ENCODE peak calls at places on chromosome 4, in seven cellular contexts. One of them, this sample, is unnamed.

GRCh38 chr4:184472540-184473264 is 1.6 kb downstream of the IRF2 start:
- DNase-seq in HepG2: peak
- DNase-seq in K562: peak
- DNase-seq in H1: no peak
- DNase-seq in GM12892: peak
- DNase-seq in GM12878: no peak
- DNase-seq in GM12891: peak
- DNase-seq in this sample: peak

GRCh38 chr4:139841464-139842195 is 176.0 kb downstream of the MGST2 start:
- DNase-seq in GM12878: no peak
- DNase-seq in GM12891: no peak
- DNase-seq in H1: no peak
- DNase-seq in HepG2: peak
- DNase-seq in K562: peak
- DNase-seq in GM12892: no peak
- DNase-seq in this sample: no peak

GRCh38 chr4:69239092-69239491 is 24.5 kb upstream of the UGT2B11 start:
- DNase-seq in H1: no peak
- DNase-seq in K562: no peak
- DNase-seq in GM12892: no peak
- DNase-seq in GM12891: no peak
- DNase-seq in GM12878: no peak
- DNase-seq in HepG2: no peak
- DNase-seq in this sample: no peak

GRCh38 chr4:41438564-41438963 is 99.4 kb upstream of the LIMCH1 start:
- DNase-seq in GM12891: no peak
- DNase-seq in GM12892: no peak
- DNase-seq in HepG2: no peak
- DNase-seq in GM12878: no peak
- DNase-seq in K562: no peak
- DNase-seq in H1: no peak
- DNase-seq in this sample: no peak

GRCh38 chr4:171880136-171880535 is 66.9 kb downstream of the GALNTL6 start:
- DNase-seq in K562: no peak
- DNase-seq in GM12892: no peak
- DNase-seq in H1: no peak
- DNase-seq in GM12891: no peak
- DNase-seq in HepG2: no peak
- DNase-seq in GM12878: no peak
- DNase-seq in this sample: no peak

GRCh38 chr4:40976343-40976742 is 226.6 kb downstream of the NSUN7 start:
- DNase-seq in GM12892: no peak
- DNase-seq in GM12878: no peak
- DNase-seq in H1: no peak
- DNase-seq in K562: peak
- DNase-seq in HepG2: peak
- DNase-seq in GM12891: no peak
- DNase-seq in this sample: peak

GRCh38 chr4:104334410-104334809 is 160.3 kb downstream of the CXXC4 start:
- DNase-seq in HepG2: no peak
- DNase-seq in GM12891: no peak
- DNase-seq in K562: no peak
- DNase-seq in GM12878: no peak
- DNase-seq in GM12892: no peak
- DNase-seq in H1: no peak
- DNase-seq in this sample: no peak

GRCh38 chr4:103786014-103786413 is 66.2 kb upstream of the TACR3 start:
- DNase-seq in GM12891: peak
- DNase-seq in HepG2: peak
- DNase-seq in GM12878: peak
- DNase-seq in K562: peak
- DNase-seq in GM12892: no peak
- DNase-seq in H1: no peak
- DNase-seq in this sample: peak

GRCh38 chr4:163672751-163673150 is 178.3 kb downstream of the TMA16 start:
- DNase-seq in HepG2: no peak
- DNase-seq in K562: no peak
- DNase-seq in GM12892: no peak
- DNase-seq in GM12891: no peak
- DNase-seq in H1: no peak
- DNase-seq in GM12878: no peak
- DNase-seq in this sample: peak

GRCh38 chr4:153947998-153948397 is 159.1 kb upstream of the SFRP2 start:
- DNase-seq in H1: no peak
- DNase-seq in GM12878: no peak
- DNase-seq in K562: no peak
- DNase-seq in HepG2: no peak
- DNase-seq in GM12892: no peak
- DNase-seq in GM12891: no peak
- DNase-seq in this sample: no peak

GRCh38 chr4:14265651-14266050 is 638.1 kb upstream of the BOD1L1 start:
- DNase-seq in H1: no peak
- DNase-seq in GM12878: no peak
- DNase-seq in K562: no peak
- DNase-seq in GM12892: no peak
- DNase-seq in HepG2: no peak
- DNase-seq in GM12891: no peak
- DNase-seq in this sample: no peak

GRCh38 chr4:153393397-153393796 is 48.9 kb downstream of the MND1 start:
- DNase-seq in GM12891: no peak
- DNase-seq in K562: no peak
- DNase-seq in HepG2: no peak
- DNase-seq in GM12878: no peak
- DNase-seq in GM12892: no peak
- DNase-seq in H1: no peak
- DNase-seq in this sample: no peak

GRCh38 chr4:73335717-73336116 is 68.4 kb upstream of the ALB start:
- DNase-seq in K562: no peak
- DNase-seq in GM12892: no peak
- DNase-seq in H1: no peak
- DNase-seq in HepG2: no peak
- DNase-seq in GM12878: no peak
- DNase-seq in GM12891: no peak
- DNase-seq in this sample: no peak

GRCh38 chr4:38591617-38592337 is 72.2 kb upstream of the KLF3 start:
- DNase-seq in K562: no peak
- DNase-seq in GM12891: no peak
- DNase-seq in GM12878: no peak
- DNase-seq in H1: no peak
- DNase-seq in GM12892: no peak
- DNase-seq in HepG2: no peak
- DNase-seq in this sample: no peak

DNA sequence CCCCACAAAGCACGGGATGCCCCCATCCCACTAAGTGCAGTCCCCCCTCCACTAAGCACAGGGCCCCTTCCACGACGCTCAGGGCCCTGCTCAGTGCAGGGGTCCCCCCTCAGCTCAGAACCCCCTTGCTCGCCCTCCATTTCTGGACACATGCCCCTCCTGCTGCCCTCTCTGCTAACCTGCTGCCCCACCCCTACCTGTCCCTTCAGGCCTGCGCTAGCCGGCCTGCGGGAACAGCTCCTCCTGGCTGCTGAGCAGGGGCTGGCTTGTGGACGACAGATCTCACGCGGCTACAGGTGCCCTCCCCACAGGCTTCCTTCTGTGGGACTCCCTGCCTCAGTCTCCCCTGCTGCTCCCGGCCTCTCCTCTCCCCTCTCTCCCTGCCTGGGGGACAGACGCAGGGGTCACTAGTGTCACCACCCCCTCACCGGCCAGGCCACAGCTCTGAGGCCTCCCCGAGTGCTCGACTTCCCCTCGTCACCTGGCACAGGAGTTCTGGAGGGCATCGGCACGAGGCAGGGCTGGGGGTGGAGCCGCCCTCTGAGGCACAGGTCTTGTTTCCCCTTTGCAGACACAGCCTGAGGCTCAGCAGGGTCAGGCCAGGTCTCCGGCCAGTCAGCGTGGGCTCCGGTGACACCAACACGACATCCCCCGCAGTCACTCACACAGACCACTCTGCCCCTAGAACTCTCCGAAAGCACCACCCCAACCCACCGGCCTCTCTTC is 21.6 kb downstream of the GAK start:
- DNase-seq in HepG2: no peak
- DNase-seq in GM12878: no peak
- DNase-seq in GM12892: no peak
- DNase-seq in K562: no peak
- DNase-seq in GM12891: no peak
- DNase-seq in H1: no peak
- DNase-seq in this sample: no peak
- TF ChIP-seq TAF1 in HepG2: no peak
- TF ChIP-seq TAF1 in GM12878: no peak
- TF ChIP-seq TAF1 in GM12892: no peak
- TF ChIP-seq TAF1 in K562: no peak
- TF ChIP-seq TAF1 in GM12891: no peak
- TF ChIP-seq TAF1 in H1: no peak
- TF ChIP-seq TAF1 in this sample: no peak

DNA sequence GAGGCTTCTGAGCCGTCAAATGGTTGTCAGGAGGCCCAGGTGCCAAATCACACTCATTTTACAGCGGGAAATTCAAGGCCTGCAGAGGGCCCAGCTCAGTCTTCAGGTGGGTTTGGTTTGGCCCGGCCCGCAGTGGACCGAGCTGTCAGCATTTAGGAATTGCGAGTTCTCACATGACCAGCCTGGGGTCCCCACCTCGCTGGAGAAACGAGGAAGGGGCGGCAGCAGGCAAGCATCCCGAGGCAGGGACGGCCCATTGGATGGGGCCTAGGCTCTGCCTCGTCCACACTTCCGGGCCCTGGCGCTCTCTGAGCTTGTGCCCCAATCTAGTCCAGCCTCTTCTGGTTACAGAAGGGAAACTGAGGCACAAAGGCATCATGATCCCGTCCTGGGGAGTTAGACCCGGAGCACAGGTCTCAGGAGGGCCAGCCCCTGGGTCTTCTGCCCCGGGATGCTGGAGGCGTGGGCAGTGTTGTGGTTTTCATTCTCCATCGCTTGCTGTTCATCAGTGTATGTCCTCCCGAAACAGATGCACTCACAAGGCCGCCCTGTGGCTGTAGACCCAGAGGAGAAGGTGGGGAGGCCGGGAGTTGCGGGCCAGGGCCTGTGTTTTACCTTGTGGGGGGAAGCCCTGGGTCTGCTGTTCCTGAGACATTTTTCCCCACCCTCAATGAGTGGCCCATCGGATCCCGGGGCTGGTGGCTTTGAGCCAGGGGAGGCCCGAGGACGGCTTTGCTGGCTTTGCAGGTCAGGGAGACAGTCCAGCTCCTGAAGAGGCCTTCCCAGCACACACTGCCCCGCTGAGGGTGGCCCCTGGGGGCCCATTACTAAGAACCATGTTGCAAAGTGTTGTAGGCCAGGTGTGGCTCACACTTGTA is 8.9 kb downstream of the PSAPL1 start:
- DNase-seq in HepG2: no peak
- DNase-seq in K562: no peak
- DNase-seq in H1: no peak
- DNase-seq in GM12891: no peak
- DNase-seq in GM12892: no peak
- DNase-seq in GM12878: no peak
- DNase-seq in this sample: peak
- TF ChIP-seq TAF1 in HepG2: no peak
- TF ChIP-seq TAF1 in K562: no peak
- TF ChIP-seq TAF1 in H1: no peak
- TF ChIP-seq TAF1 in GM12891: no peak
- TF ChIP-seq TAF1 in GM12892: no peak
- TF ChIP-seq TAF1 in GM12878: no peak
- TF ChIP-seq TAF1 in this sample: no peak

DNA sequence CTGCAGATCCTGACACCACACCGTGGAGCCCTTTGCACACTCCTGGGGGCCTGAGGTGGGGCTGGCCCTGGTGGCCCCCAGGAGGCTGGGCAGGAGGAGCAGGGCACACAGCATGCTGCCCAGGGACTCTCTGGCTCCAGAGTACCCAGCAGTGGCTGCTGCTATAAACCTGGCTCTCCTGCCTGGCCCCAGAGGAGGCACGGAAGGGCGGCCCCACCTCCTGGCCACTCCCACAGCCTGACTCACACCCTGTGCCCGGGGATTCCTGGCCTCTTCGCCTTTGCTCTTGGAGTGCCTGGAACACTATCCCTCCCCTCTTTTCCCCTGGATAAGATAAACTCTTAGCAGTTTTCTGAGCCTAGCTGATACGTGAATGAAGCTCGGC is at the start of gene PSAPL1:
- DNase-seq in K562: peak
- DNase-seq in GM12891: no peak
- DNase-seq in GM12892: no peak
- DNase-seq in H1: no peak
- DNase-seq in GM12878: no peak
- DNase-seq in HepG2: peak
- DNase-seq in this sample: peak
- TF ChIP-seq TAF1 in K562: no peak
- TF ChIP-seq TAF1 in GM12891: no peak
- TF ChIP-seq TAF1 in GM12892: no peak
- TF ChIP-seq TAF1 in H1: no peak
- TF ChIP-seq TAF1 in GM12878: no peak
- TF ChIP-seq TAF1 in HepG2: no peak
- TF ChIP-seq TAF1 in this sample: no peak

GRCh38 chr4:107989537-107990386 is at the start of gene HADH:
- DNase-seq in GM12892: peak
- DNase-seq in K562: peak
- DNase-seq in H1: peak
- DNase-seq in HepG2: peak
- DNase-seq in GM12891: peak
- DNase-seq in GM12878: peak
- DNase-seq in this sample: peak
- TF ChIP-seq TAF1 in GM12892: peak
- TF ChIP-seq TAF1 in K562: peak
- TF ChIP-seq TAF1 in H1: peak
- TF ChIP-seq TAF1 in HepG2: peak
- TF ChIP-seq TAF1 in GM12891: peak
- TF ChIP-seq TAF1 in GM12878: peak
- TF ChIP-seq TAF1 in this sample: peak